ENCODE peak calls at places on chromosomes 7 and 10, in five cellular contexts. F is neural progenitor cell, V is HCT116, D is MM.1S, W is hepatocyte. M is an unnamed sample.

GRCh38 chr7:780056-780455 is 52.2 kb upstream of the SUN1 start:
- DNase-seq in F (no peak), V (no peak), D (no peak), W (no peak), M (no peak)

GRCh38 chr10:13351340-13351915 is 3.3 kb upstream of the SEPHS1 start:
- DNase-seq in F (peak; percentile 59), V (no peak), D (peak; percentile 53), W (no peak), M (peak; percentile 47)

GRCh38 chr10:86681047-86681446 is 12.7 kb downstream of the LDB3 start:
- DNase-seq in F (no peak), V (no peak), D (no peak), W (no peak), M (no peak)

GRCh38 chr7:24734306-24734705 is 23.0 kb downstream of the GSDME start:
- DNase-seq in F (no peak), V (no peak), D (no peak), W (no peak), M (no peak)

GRCh38 chr7:7861211-7861633 is 107.4 kb upstream of the GLCCI1 start:
- DNase-seq in F (no peak), V (peak; percentile 7), D (no peak), W (peak; percentile 5), M (no peak)

GRCh38 chr7:114243646-114244045 is 171.0 kb upstream of the FOXP2 start:
- DNase-seq in F (no peak), V (no peak), D (no peak), W (no peak), M (no peak)

GRCh38 chr7:28919510-28919909 is 38.6 kb downstream of the TRIL start:
- DNase-seq in F (no peak), V (no peak), D (no peak), W (peak; percentile 29), M (no peak)

GRCh38 chr10:49228677-49229076 is 40.5 kb upstream of the TMEM273 start:
- DNase-seq in F (no peak), V (no peak), D (no peak), W (no peak), M (no peak)

GRCh38 chr7:83649701-83650100 is 762 bp upstream of the SEMA3E start:
- DNase-seq in F (no peak), V (no peak), D (no peak), W (no peak), M (no peak)

GRCh38 chr7:151814400-151814914 is 62.5 kb downstream of the PRKAG2 start:
- DNase-seq in F (peak; percentile 63), V (no peak), D (no peak), W (no peak), M (no peak)

DNA sequence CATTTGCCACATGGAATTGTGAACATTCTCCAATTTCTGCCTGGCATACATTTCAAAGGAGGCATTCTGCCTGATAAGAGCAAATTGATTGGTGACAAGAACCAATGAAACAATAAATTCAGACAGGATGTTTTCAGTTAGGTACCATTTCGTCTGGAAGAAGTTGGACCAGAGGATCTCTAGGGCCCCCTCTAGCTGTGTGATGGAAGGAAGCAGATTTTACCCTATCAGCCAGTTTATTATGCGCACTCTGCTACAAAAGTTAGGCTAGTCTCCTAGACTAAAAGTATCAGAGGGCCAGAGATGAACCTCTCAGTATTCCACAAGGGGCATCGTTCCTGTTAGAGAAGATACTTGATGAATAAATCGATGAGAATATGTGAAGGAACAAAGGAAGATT is 118.0 kb downstream of the BUB3 start:
- DNase-seq in F (no peak), V (no peak), D (no peak), W (no peak), M (peak; percentile 1)
- TF ChIP-seq CTCF in F (peak; percentile 36), V (peak; percentile 52), D (no peak), W (no peak), M (peak; percentile 51)

GRCh38 chr7:92281031-92281430 is 35.3 kb downstream of the ANKIB1 start:
- DNase-seq in F (no peak), V (no peak), D (no peak), W (no peak), M (no peak)
- H3K4me1 ChIP-seq in F (peaks cover 24% of the 10 kb centered on the region), V (no peaks in the 10 kb centered on the region), D (peaks cover 6% of the 10 kb centered on the region), W (no peaks in the 10 kb centered on the region), M (peaks cover 13% of the 10 kb centered on the region)

GRCh38 chr7:101731502-101732084 is 85.8 kb upstream of the CUX1 start:
- DNase-seq in F (no peak), V (no peak), D (no peak), W (no peak), M (no peak)

GRCh38 chr7:101740981-101741725 is 76.3 kb upstream of the CUX1 start:
- DNase-seq in F (no peak), V (no peak), D (peak; percentile 90), W (no peak), M (peak; percentile 95)

GRCh38 chr7:101739757-101740398 is 77.5 kb upstream of the CUX1 start:
- DNase-seq in F (no peak), V (no peak), D (peak; percentile 74), W (no peak), M (peak; percentile 78)

GRCh38 chr7:101733713-101734475 is 83.5 kb upstream of the CUX1 start:
- DNase-seq in F (peak; percentile 84), V (no peak), D (peak; percentile 85), W (peak; percentile 73), M (no peak)

DNA sequence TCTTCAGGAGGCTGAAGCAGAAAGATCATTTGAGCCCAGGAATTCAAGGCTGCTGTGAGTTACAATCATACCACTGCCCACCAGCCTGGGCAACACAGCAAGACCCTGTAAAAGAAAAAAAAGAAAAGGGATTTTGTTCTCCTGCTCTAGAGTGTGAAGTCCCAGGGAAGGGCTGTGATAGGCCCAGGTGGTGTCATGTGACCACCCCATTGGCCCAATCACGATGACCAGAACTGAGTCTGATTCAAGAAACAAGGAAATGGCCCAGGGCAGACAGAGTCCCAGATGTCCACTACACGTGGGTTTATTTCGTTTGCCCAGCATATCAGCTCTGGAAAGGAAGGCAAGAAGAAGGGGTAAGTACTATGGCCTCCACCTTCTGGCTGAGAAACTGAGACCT is 81.3 kb upstream of the CUX1 start:
- DNase-seq in F (no peak), V (no peak), D (no peak), W (no peak), M (peak; percentile 71)
- TF ChIP-seq EZH2phosphoT487 in F (no peak), V (no peak), D (no peak), W (no peak), M (no peak)

DNA sequence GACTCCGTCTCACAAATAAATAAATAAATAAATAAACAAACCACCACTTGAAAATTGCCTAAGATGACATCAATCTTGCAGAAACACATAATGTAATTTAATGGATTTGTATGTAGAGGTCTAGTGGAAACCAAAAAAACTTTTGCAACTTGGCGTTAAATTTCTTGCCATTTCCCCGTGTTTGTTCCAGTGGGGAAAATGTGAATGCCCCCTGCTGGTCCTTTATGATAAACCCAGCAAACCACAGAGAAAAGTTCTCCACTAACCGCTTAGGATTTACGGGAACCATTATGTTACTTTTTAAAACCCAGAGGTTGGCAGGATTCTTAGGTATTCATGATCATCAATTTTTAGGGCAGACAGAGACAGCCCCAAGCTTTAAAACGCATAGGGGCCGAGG is 32.5 kb downstream of the LAMB4 start:
- DNase-seq in F (peak; percentile 7), V (peak; percentile 19), D (no peak), W (no peak), M (peak; percentile 2)
- TF ChIP-seq CTCF in F (peak; percentile 37), V (peak; percentile 66), D (peak; percentile 20), W (peak; percentile 23), M (peak; percentile 73)

DNA sequence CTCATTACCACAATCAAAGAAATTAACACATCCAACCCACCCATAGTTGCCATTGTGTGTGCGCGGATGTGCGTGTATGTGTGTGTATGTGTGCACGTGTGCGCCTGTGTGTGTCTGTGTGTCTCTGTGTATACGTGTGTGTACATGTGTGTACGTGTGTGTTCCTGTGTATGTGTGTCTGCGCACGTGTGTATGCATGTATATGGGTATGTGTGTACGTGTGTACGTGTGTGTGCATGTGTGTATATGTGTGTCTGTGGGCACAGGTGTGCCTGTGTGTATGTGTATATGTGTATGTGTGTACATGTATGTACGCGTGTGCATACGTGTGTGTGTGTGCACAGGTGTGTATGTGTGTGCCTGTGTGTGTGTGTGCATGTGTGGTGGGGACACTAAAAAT is 48.9 kb downstream of the EGFR start:
- DNase-seq in F (no peak), V (no peak), D (no peak), W (no peak), M (no peak)
- H3K4me1 ChIP-seq in F (peaks cover 27% of the 10 kb centered on the region), V (peaks cover 33% of the 10 kb centered on the region), D (no peaks in the 10 kb centered on the region), W (peaks cover 45% of the 10 kb centered on the region), M (peaks cover under 1% of the 10 kb centered on the region)

GRCh38 chr7:72467237-72467636 is 55.1 kb upstream of the CALN1 start:
- DNase-seq in F (no peak), V (no peak), D (no peak), W (no peak), M (no peak)
- TF ChIP-seq EZH2phosphoT487 in F (no peak), V (no peak), D (no peak), W (no peak), M (no peak)

DNA sequence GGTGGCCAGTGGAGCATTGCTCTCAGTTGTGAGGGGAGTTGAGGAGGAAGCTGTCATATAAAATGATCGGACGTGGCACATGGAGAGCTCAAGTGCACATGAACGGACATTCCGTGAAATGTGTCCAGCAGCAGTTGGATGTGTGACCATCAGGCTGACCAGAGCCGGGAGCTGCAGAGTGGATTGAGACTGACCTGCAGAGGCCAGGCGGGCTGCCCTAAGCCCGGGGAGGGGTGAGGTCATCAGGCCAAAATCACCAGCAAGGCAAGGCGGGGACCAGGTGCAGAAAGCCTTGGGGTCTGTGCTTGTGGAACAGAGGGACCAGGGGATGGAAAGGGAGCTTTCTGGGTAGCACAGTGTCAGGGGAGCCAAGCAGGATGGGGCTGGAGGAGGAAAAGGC is 279.5 kb downstream of the CELF2 start:
- DNase-seq in F (no peak), V (no peak), D (no peak), W (no peak), M (no peak)
- TF ChIP-seq CTCF in F (no peak), V (no peak), D (no peak), W (no peak), M (no peak)

DNA sequence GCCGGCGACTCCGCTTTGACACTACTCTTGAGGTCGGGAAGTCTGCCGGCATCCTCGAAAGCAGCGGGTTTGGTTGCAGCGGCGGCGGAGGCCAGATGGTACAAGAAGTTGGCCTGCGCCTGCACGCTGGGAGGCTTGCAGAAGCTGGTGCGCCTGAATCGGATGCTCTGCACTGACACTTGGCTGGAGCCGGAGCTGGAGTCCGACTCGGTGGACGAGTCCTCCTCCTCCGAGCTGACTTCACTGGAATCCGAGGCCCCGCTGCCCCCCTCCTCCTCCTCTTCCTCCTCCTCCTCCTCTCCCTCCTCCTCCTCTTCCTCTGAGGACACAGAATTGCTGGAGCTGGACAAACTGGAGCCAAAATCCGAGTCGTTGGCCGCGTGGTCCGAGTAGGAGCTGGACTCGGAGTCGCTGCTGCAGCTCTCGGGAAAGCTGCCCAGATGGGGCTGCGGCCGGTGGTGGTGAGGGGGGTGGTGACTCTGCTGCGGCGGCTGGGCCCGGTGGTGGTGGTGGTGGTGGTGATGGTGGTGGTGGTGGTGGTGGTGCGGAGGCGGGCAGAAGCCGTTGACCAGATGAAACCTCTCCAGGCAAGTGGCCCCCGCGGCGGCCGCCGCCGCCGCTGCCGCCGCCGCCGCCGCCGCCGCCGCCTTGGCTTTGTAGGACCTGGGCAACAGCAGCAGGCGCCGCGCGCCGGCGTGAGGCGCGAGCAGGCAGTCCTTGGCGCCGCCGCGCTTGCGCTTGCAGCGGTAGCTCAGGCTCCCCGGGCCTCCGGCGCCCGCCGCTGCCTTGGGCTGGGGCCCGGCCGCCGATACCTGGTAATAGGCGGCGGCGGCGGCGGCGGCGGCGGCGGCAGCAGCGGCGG is 9.0 kb downstream of the SKIDA1 start:
- DNase-seq in F (peak; percentile 75), V (no peak), D (peak; percentile 73), W (peak; percentile 87), M (peak; percentile 67)
- H3K4me1 ChIP-seq in F (peaks cover 30% of the 10 kb centered on the region), V (peaks cover 13% of the 10 kb centered on the region), D (peaks cover 4% of the 10 kb centered on the region), W (peaks cover 41% of the 10 kb centered on the region), M (peaks cover 27% of the 10 kb centered on the region)

GRCh38 chr7:45363669-45364068 is 206.1 kb downstream of the RAMP3 start:
- DNase-seq in F (no peak), V (no peak), D (no peak), W (no peak), M (no peak)
- TF ChIP-seq EZH2phosphoT487 in F (no peak), V (no peak), D (no peak), W (no peak), M (no peak)

M was measured in OCI-LY7.